ENCODE peak calls at places on chromosomes 16 and 17, in eight cellular contexts. One of them, this sample, is unnamed.

GRCh38 chr17:74288785-74289184 is 14.8 kb downstream of the DNAI2 start:
- DNase-seq in retina: no peak
- DNase-seq in ureter: no peak
- DNase-seq in cerebellum: no peak
- DNase-seq in T1000: no peak
- DNase-seq in NCI-H146: no peak
- DNase-seq in heart left ventricle: no peak
- DNase-seq in activated CD4-positive, alpha-beta T cell treated with anti-CD3 and anti-CD28 coated beads for 36 hours: peak
- DNase-seq in this sample: no peak

GRCh38 chr16:27795992-27796614 is 246.2 kb downstream of the KATNIP start:
- DNase-seq in retina: no peak
- DNase-seq in ureter: no peak
- DNase-seq in cerebellum: no peak
- DNase-seq in T1000: no peak
- DNase-seq in NCI-H146: peak
- DNase-seq in heart left ventricle: peak
- DNase-seq in activated CD4-positive, alpha-beta T cell treated with anti-CD3 and anti-CD28 coated beads for 36 hours: peak
- DNase-seq in this sample: no peak

GRCh38 chr17:17236295-17237025 is 508 bp downstream of the FLCN start:
- DNase-seq in retina: no peak
- DNase-seq in ureter: no peak
- DNase-seq in cerebellum: no peak
- DNase-seq in T1000: no peak
- DNase-seq in NCI-H146: peak
- DNase-seq in heart left ventricle: no peak
- DNase-seq in activated CD4-positive, alpha-beta T cell treated with anti-CD3 and anti-CD28 coated beads for 36 hours: peak
- DNase-seq in this sample: no peak

GRCh38 chr17:21351366-21352065 is 24.6 kb upstream of the KCNJ12 start:
- DNase-seq in retina: no peak
- DNase-seq in ureter: no peak
- DNase-seq in cerebellum: no peak
- DNase-seq in T1000: no peak
- DNase-seq in NCI-H146: no peak
- DNase-seq in heart left ventricle: no peak
- DNase-seq in activated CD4-positive, alpha-beta T cell treated with anti-CD3 and anti-CD28 coated beads for 36 hours: no peak
- DNase-seq in this sample: no peak

GRCh38 chr16:82226327-82226726 is 56.3 kb upstream of the MPHOSPH6 start:
- DNase-seq in retina: no peak
- DNase-seq in ureter: no peak
- DNase-seq in cerebellum: no peak
- DNase-seq in T1000: no peak
- DNase-seq in NCI-H146: no peak
- DNase-seq in heart left ventricle: no peak
- DNase-seq in activated CD4-positive, alpha-beta T cell treated with anti-CD3 and anti-CD28 coated beads for 36 hours: peak
- DNase-seq in this sample: no peak

GRCh38 chr17:74796211-74796610 is 20.1 kb upstream of the NAT9 start:
- DNase-seq in retina: no peak
- DNase-seq in ureter: no peak
- DNase-seq in cerebellum: peak
- DNase-seq in T1000: no peak
- DNase-seq in NCI-H146: no peak
- DNase-seq in heart left ventricle: no peak
- DNase-seq in activated CD4-positive, alpha-beta T cell treated with anti-CD3 and anti-CD28 coated beads for 36 hours: no peak
- DNase-seq in this sample: no peak

GRCh38 chr17:82053130-82053529 is 1.4 kb downstream of the GPS1 start:
- DNase-seq in retina: no peak
- DNase-seq in ureter: no peak
- DNase-seq in cerebellum: no peak
- DNase-seq in T1000: no peak
- DNase-seq in NCI-H146: no peak
- DNase-seq in heart left ventricle: no peak
- DNase-seq in activated CD4-positive, alpha-beta T cell treated with anti-CD3 and anti-CD28 coated beads for 36 hours: no peak
- DNase-seq in this sample: no peak

GRCh38 chr16:81483064-81483969 is 38.7 kb downstream of the CMIP start:
- DNase-seq in retina: no peak
- DNase-seq in ureter: no peak
- DNase-seq in cerebellum: no peak
- DNase-seq in T1000: no peak
- DNase-seq in NCI-H146: no peak
- DNase-seq in heart left ventricle: no peak
- DNase-seq in activated CD4-positive, alpha-beta T cell treated with anti-CD3 and anti-CD28 coated beads for 36 hours: no peak
- DNase-seq in this sample: no peak

GRCh38 chr17:11943759-11944347 is 53.4 kb downstream of the ZNF18 start:
- DNase-seq in retina: no peak
- DNase-seq in ureter: no peak
- DNase-seq in cerebellum: no peak
- DNase-seq in T1000: no peak
- DNase-seq in NCI-H146: no peak
- DNase-seq in heart left ventricle: no peak
- DNase-seq in activated CD4-positive, alpha-beta T cell treated with anti-CD3 and anti-CD28 coated beads for 36 hours: no peak
- DNase-seq in this sample: no peak

GRCh38 chr16:19138601-19139000 is 24.8 kb downstream of the ITPRIPL2 start:
- DNase-seq in retina: no peak
- DNase-seq in ureter: peak
- DNase-seq in cerebellum: no peak
- DNase-seq in T1000: no peak
- DNase-seq in NCI-H146: peak
- DNase-seq in heart left ventricle: peak
- DNase-seq in activated CD4-positive, alpha-beta T cell treated with anti-CD3 and anti-CD28 coated beads for 36 hours: no peak
- DNase-seq in this sample: peak

GRCh38 chr16:29900888-29901606 is 759 bp downstream of the ASPHD1 start:
- DNase-seq in retina: peak
- DNase-seq in ureter: no peak
- DNase-seq in cerebellum: no peak
- DNase-seq in T1000: no peak
- DNase-seq in NCI-H146: no peak
- DNase-seq in heart left ventricle: no peak
- DNase-seq in activated CD4-positive, alpha-beta T cell treated with anti-CD3 and anti-CD28 coated beads for 36 hours: no peak
- DNase-seq in this sample: no peak

GRCh38 chr17:83064732-83065659 is 14.4 kb upstream of the METRNL start:
- DNase-seq in retina: no peak
- DNase-seq in ureter: peak
- DNase-seq in cerebellum: no peak
- DNase-seq in T1000: no peak
- DNase-seq in NCI-H146: no peak
- DNase-seq in heart left ventricle: peak
- DNase-seq in activated CD4-positive, alpha-beta T cell treated with anti-CD3 and anti-CD28 coated beads for 36 hours: peak
- DNase-seq in this sample: no peak

GRCh38 chr16:67613808-67614207 is 31.1 kb upstream of the CARMIL2 start:
- DNase-seq in retina: no peak
- DNase-seq in ureter: no peak
- DNase-seq in cerebellum: no peak
- DNase-seq in T1000: no peak
- DNase-seq in NCI-H146: no peak
- DNase-seq in heart left ventricle: no peak
- DNase-seq in activated CD4-positive, alpha-beta T cell treated with anti-CD3 and anti-CD28 coated beads for 36 hours: peak
- DNase-seq in this sample: no peak

GRCh38 chr17:51508048-51508447 is 247.7 kb downstream of the UTP18 start:
- DNase-seq in retina: no peak
- DNase-seq in ureter: no peak
- DNase-seq in cerebellum: peak
- DNase-seq in T1000: no peak
- DNase-seq in NCI-H146: no peak
- DNase-seq in heart left ventricle: no peak
- DNase-seq in activated CD4-positive, alpha-beta T cell treated with anti-CD3 and anti-CD28 coated beads for 36 hours: no peak
- DNase-seq in this sample: peak

GRCh38 chr16:88545781-88546180 is 24.4 kb upstream of the ZC3H18 start:
- DNase-seq in retina: no peak
- DNase-seq in ureter: no peak
- DNase-seq in cerebellum: no peak
- DNase-seq in T1000: no peak
- DNase-seq in NCI-H146: no peak
- DNase-seq in heart left ventricle: no peak
- DNase-seq in activated CD4-positive, alpha-beta T cell treated with anti-CD3 and anti-CD28 coated beads for 36 hours: no peak
- DNase-seq in this sample: no peak

This sample was measured in NCI-H1417.